ENCODE peak calls at places on chromosome 5, in nine cellular contexts. L, B, J, T, W, X, K, V and F are unnamed samples. For H3K4me1, the result is how much of the 10 kb centered on the place peaks cover.

GRCh38 chr5:60333103-60333502 is 366.9 kb downstream of the DEPDC1B start:
- DNase-seq in W (no peak), J (no peak), K (no peak), T (no peak), V (no peak), B (no peak), X (no peak), L (no peak), F (no peak)

GRCh38 chr5:6080930-6081726 is 297.2 kb downstream of the MED10 start:
- DNase-seq in W (no peak), B (no peak), V (no peak), X (no peak), T (no peak), L (no peak), J (no peak), K (no peak), F (no peak)

GRCh38 chr5:77952811-77953210 is 176.7 kb upstream of the TBCA start:
- DNase-seq in X (no peak), V (no peak), W (no peak), J (no peak), T (no peak), K (no peak), B (no peak), L (no peak), F (no peak)

GRCh38 chr5:171826132-171826531 is 40.5 kb downstream of the SMIM23 start:
- DNase-seq in W (no peak), J (no peak), X (no peak), B (no peak), V (no peak), L (no peak), T (no peak), K (no peak), F (no peak)

GRCh38 chr5:123673107-123673506 is 161.1 kb downstream of the CSNK1G3 start:
- DNase-seq in K (no peak), V (no peak), L (no peak), W (no peak), J (no peak), T (no peak), B (no peak), X (no peak), F (no peak)

GRCh38 chr5:86909461-86909881 is 291.7 kb downstream of the COX7C start:
- DNase-seq in B (no peak), K (no peak), W (no peak), T (no peak), V (no peak), J (no peak), X (no peak), L (no peak), F (no peak)

GRCh38 chr5:37326536-37326935 is 44.4 kb downstream of the NUP155 start:
- DNase-seq in W (no peak), B (no peak), K (no peak), T (no peak), V (no peak), X (no peak), J (no peak), L (no peak), F (no peak)

GRCh38 chr5:33439905-33440481 is 772 bp upstream of the TARS1 start:
- DNase-seq in T (no peak), L (no peak), K (no peak), J (no peak), W (no peak), X (no peak), B (no peak), V (no peak), F (no peak)

GRCh38 chr5:59069438-59070079 is 486.7 kb downstream of the RAB3C start:
- DNase-seq in L (no peak), W (peak), B (no peak), V (no peak), T (no peak), J (peak), K (no peak), X (no peak), F (peak)

GRCh38 chr5:32710859-32711692 is at the start of gene NPR3:
- DNase-seq in J (peak), B (no peak), V (no peak), K (no peak), X (peak), W (no peak), L (peak), T (no peak), F (no peak)

DNA sequence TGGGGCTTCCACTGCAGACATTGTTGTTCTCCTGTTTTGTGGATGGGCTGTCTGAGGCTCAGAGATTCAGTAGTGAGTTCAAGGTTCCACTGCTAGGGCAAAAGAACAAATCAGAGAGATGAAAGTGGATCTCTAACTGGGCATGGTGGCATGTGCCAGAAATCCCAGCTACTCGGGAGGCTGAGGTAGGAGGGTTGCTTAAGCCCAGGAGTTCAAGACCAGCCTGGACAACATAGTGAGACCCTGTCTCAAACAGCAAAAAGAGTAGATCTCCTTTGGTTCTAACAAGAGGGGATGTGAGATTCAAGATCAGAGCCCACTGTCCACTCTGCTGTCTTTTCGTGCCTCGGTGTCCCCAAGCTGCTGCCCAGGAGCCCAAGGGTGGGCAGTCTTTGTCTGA is 11.8 kb upstream of the NDST1 start:
- DNase-seq in T (no peak), V (no peak), X (no peak), B (no peak), W (no peak), J (no peak), L (no peak), K (no peak), F (no peak)
- H3K4me1 ChIP-seq in T (half or more), V (under half), X (under half), B (under half), W (under half), J (half or more), L (half or more), K (half or more), F (half or more)

GRCh38 chr5:54159153-54159836 is 151.1 kb downstream of the ARL15 start:
- DNase-seq in L (no peak), K (no peak), W (no peak), B (no peak), T (no peak), X (no peak), J (no peak), V (no peak), F (no peak)
- TF ChIP-seq CTCF in L (peak), K (no peak), W (no peak), B (no peak), T (no peak), X (no peak), J (no peak), V (no peak), F (no peak)

GRCh38 chr5:180010636-180011035 is 60.9 kb downstream of the RNF130 start:
- DNase-seq in T (no peak), K (no peak), X (no peak), B (no peak), L (no peak), J (no peak), W (no peak), V (no peak), F (no peak)
- H3K4me3 ChIP-seq in T (no peak), K (no peak), X (no peak), B (no peak), L (no peak), J (no peak), W (no peak), V (no peak), F (no peak)

DNA sequence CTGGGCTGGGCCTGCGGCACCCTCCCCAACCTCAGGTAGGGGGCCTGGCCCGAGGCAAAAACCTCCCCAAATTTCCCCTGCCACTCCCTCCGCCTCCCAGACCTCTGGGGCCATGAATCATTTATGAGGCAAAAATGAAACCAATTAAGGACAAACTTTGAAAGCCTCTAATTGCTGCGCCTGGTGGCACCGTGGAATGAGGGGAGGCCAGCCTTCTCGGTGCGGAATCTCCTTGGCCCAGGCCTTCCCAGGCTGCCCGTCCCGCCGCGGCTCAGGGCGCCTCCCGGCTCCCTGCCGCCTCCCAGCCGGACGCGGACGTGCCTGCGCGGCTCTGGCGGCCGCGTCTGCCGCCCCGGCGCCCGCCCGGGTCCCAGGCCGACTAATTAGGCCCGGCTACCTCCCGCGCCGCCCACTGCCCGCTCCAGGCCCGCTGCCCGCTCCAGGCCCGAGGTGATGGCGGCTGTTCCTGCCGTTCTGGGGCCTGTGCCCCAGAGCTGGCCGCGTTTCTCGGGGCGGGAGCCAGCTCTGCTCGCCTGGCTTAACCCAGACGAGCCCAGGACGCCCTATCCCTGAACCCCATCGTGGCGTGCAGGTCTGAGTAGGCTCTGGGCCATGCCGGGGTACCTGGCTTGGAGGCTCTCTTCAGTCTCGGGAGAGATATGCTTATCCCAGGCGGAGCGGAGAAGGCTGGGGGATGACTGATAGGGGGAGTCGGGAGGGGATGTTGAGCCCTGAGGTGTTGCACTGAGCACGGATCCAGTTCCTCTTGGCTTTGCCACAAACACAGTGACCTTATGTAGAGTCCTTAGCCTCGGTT is 20.1 kb downstream of the CXXC5 start:
- DNase-seq in K (peak), J (peak), V (no peak), T (peak), X (no peak), B (no peak), L (peak), W (no peak), F (peak)
- H3K4me1 ChIP-seq in K (half or more), J (half or more), V (under half), T (half or more), X (under half), B (half or more), L (half or more), W (half or more), F (half or more)

GRCh38 chr5:150075806-150076205 is 10.5 kb downstream of the CSF1R start:
- DNase-seq in B (no peak), X (no peak), T (peak), K (no peak), J (no peak), L (peak), V (peak), W (no peak), F (no peak)
- TF ChIP-seq CTCF in B (no peak), X (no peak), T (no peak), K (no peak), J (no peak), L (no peak), V (no peak), W (no peak), F (no peak)

GRCh38 chr5:143613329-143613728 is 198.6 kb upstream of the HMHB1 start:
- DNase-seq in W (no peak), K (no peak), L (no peak), V (no peak), T (no peak), X (no peak), B (no peak), J (no peak), F (no peak)
- H3K4me3 ChIP-seq in W (no peak), K (no peak), L (no peak), V (no peak), T (no peak), X (no peak), B (no peak), J (no peak), F (no peak)

GRCh38 chr5:80223561-80223960 is 32.3 kb downstream of the SERINC5 start:
- DNase-seq in L (no peak), K (no peak), B (no peak), T (no peak), V (no peak), X (no peak), J (no peak), W (no peak), F (no peak)
- H3K4me1 ChIP-seq in L (under half), K (under half), B (under half), T (under half), V (under half), X (under half), J (under half), W (under half), F (under half)